ENCODE peak calls at places on chromosomes 2 and 18, in seven cellular contexts. V is CD4-positive, alpha-beta memory T cell; E is lung; T is GM03348; Z is KBM-7; D is HFF-Myc; S is naive thymus-derived CD4-positive, alpha-beta T cell. W is an unnamed sample.

GRCh38 chr2:16442971-16443370 is 222.7 kb downstream of the CYRIA start:
- DNase-seq in V (no peak), E (no peak), T (no peak), Z (no peak), D (no peak), S (no peak), W (no peak)

GRCh38 chr2:147547425-147547824 is 297.4 kb upstream of the ACVR2A start:
- DNase-seq in V (no peak), E (no peak), T (peak; percentile 57), Z (no peak), D (no peak), S (no peak), W (no peak)

GRCh38 chr2:147843864-147844690 is 752 bp upstream of the ACVR2A start:
- DNase-seq in V (peak; percentile 91), E (peak; percentile 93), T (peak; percentile 97), Z (peak; percentile 67), D (peak; percentile 47), S (peak; percentile 87), W (peak; percentile 87)

GRCh38 chr2:176567361-176567760 is 298.1 kb downstream of the MTX2 start:
- DNase-seq in V (no peak), E (no peak), T (no peak), Z (no peak), D (no peak), S (no peak), W (no peak)

GRCh38 chr2:142315353-142315752 is 184.5 kb upstream of the LRP1B start:
- DNase-seq in V (no peak), E (no peak), T (no peak), Z (no peak), D (no peak), S (no peak), W (no peak)

GRCh38 chr2:232721882-232722281 is 24.8 kb downstream of the GIGYF2 start:
- DNase-seq in V (no peak), E (no peak), T (no peak), Z (peak; percentile 20), D (no peak), S (no peak), W (no peak)

GRCh38 chr2:10712186-10712809 is 9.1 kb upstream of the ATP6V1C2 start:
- DNase-seq in V (no peak), E (no peak), T (no peak), Z (peak; percentile 28), D (no peak), S (no peak), W (no peak)

GRCh38 chr2:1625281-1626001 is 118.9 kb downstream of the PXDN start:
- DNase-seq in V (no peak), E (peak; percentile 70), T (peak; percentile 69), Z (no peak), D (peak; percentile 76), S (no peak), W (no peak)

GRCh38 chr2:189592353-189592984 is 11.9 kb upstream of the SLC40A1 start:
- DNase-seq in V (no peak), E (no peak), T (no peak), Z (no peak), D (no peak), S (no peak), W (no peak)

GRCh38 chr18:50633992-50634391 is 74.1 kb downstream of the MAPK4 start:
- DNase-seq in V (no peak), E (no peak), T (no peak), Z (no peak), D (no peak), S (no peak), W (no peak)

GRCh38 chr18:3053081-3053480 is 40.1 kb upstream of the LPIN2 start:
- DNase-seq in V (no peak), E (no peak), T (no peak), Z (no peak), D (no peak), S (no peak), W (no peak)

GRCh38 chr2:239774142-239774462 is 251.0 kb downstream of the NDUFA10 start:
- DNase-seq in V (no peak), E (no peak), T (no peak), Z (no peak), D (no peak), S (no peak), W (no peak)

GRCh38 chr2:217279571-217279970 is 419.7 kb upstream of the TNP1 start:
- DNase-seq in V (no peak), E (no peak), T (peak; percentile 83), Z (no peak), D (peak; percentile 82), S (no peak), W (no peak)

GRCh38 chr2:23954325-23955014 is 14.2 kb downstream of the UBXN2A start:
- DNase-seq in V (no peak), E (no peak), T (peak; percentile 44), Z (no peak), D (no peak), S (no peak), W (no peak)

GRCh38 chr2:54803783-54804758 is 80.6 kb downstream of the EML6 start:
- DNase-seq in V (no peak), E (no peak), T (peak; percentile 18), Z (peak; percentile 9), D (no peak), S (no peak), W (no peak)

GRCh38 chr18:59232309-59233016 is 12.5 kb downstream of the GRP start:
- DNase-seq in V (no peak), E (no peak), T (no peak), Z (no peak), D (no peak), S (no peak), W (no peak)

GRCh38 chr2:46548103-46548486 is 68.7 kb downstream of the TMEM247 start:
- DNase-seq in V (no peak), E (peak; percentile 45), T (no peak), Z (peak; percentile 44), D (no peak), S (no peak), W (no peak)